ENCODE peak calls at places on chromosomes 13 and 19, in five cellular contexts. X is activated CD4-positive, alpha-beta T cell treated with anti-CD3 and anti-CD28 coated beads for 1 hour; V is CD8-positive, alpha-beta T cell; B is B cell; T is testis. M is an unnamed sample.
A peak's percentile ranks its signal among the peaks of the same experiment; 100 is the strongest.

GRCh38 chr13:53342623-53343022 is 314.0 kb downstream of the OLFM4 start:
- DNase-seq in V (no peak), X (no peak), B (no peak), T (no peak), M (no peak)

GRCh38 chr19:23470873-23471555 is 75.7 kb upstream of the ZNF91 start:
- DNase-seq in V (no peak), X (no peak), B (no peak), T (no peak), M (no peak)

GRCh38 chr13:114319441-114319871 is 5.2 kb downstream of the CHAMP1 start:
- DNase-seq in T (no peak), B (no peak), X (no peak), V (no peak), M (no peak)

GRCh38 chr13:33218020-33218419 is 67.5 kb downstream of the STARD13 start:
- DNase-seq in B (no peak), T (no peak), X (no peak), V (no peak), M (no peak)

GRCh38 chr19:6828306-6828697 is 55.8 kb downstream of the VAV1 start:
- DNase-seq in X (no peak), T (no peak), B (no peak), V (no peak), M (no peak)

GRCh38 chr13:26921918-26922317 is 161.3 kb upstream of the GPR12 start:
- DNase-seq in T (no peak), X (no peak), V (no peak), B (no peak), M (no peak)

GRCh38 chr19:6412111-6412999 is 12.3 kb downstream of the KHSRP start:
- DNase-seq in X (no peak), V (peak; percentile 34), B (no peak), T (peak; percentile 36), M (peak; percentile 66)

GRCh38 chr19:8536282-8536681 is 22.3 kb upstream of the ZNF414 start:
- DNase-seq in B (no peak), X (no peak), V (no peak), T (no peak), M (no peak)

GRCh38 chr13:39499580-39499979 is 103.4 kb downstream of the LHFPL6 start:
- DNase-seq in V (no peak), X (no peak), B (no peak), T (no peak), M (no peak)

GRCh38 chr13:45078003-45078402 is 42.3 kb upstream of the GTF2F2 start:
- DNase-seq in V (no peak), B (no peak), X (no peak), T (no peak), M (no peak)

GRCh38 chr19:16654151-16654550 is 5.8 kb downstream of the SMIM7 start:
- DNase-seq in X (no peak), V (no peak), B (no peak), T (peak; percentile 56), M (no peak)

GRCh38 chr19:29122185-29122584 is 90.8 kb downstream of the UQCRFS1 start:
- DNase-seq in T (no peak), B (no peak), X (no peak), V (no peak), M (no peak)

GRCh38 chr19:19535311-19536191 is 2.5 kb upstream of the CILP2 start:
- DNase-seq in X (no peak), V (no peak), T (no peak), B (no peak), M (no peak)

GRCh38 chr19:55251296-55252081 is 7.3 kb downstream of the PPP6R1 start:
- DNase-seq in V (no peak), B (peak; percentile 56), X (peak; percentile 16), T (no peak), M (peak; percentile 52)

GRCh38 chr19:35349614-35350521 is 2.2 kb downstream of the FFAR1 start:
- DNase-seq in B (no peak), V (no peak), T (no peak), X (no peak), M (peak; percentile 13)

GRCh38 chr13:33796095-33796494 is 21.9 kb upstream of the RFC3 start:
- DNase-seq in V (no peak), B (no peak), X (no peak), T (no peak), M (no peak)

GRCh38 chr13:96018135-96018534 is 35.1 kb downstream of the UGGT2 start:
- DNase-seq in V (no peak), B (no peak), X (no peak), T (no peak), M (no peak)

GRCh38 chr13:40164137-40164536 is 502.3 kb downstream of the FOXO1 start:
- DNase-seq in B (no peak), V (no peak), T (no peak), X (no peak), M (no peak)

GRCh38 chr13:39515231-39515630 is 87.8 kb downstream of the LHFPL6 start:
- DNase-seq in X (no peak), V (no peak), B (no peak), T (no peak), M (no peak)

GRCh38 chr13:41458187-41458938 is 1.0 kb downstream of the RGCC start:
- DNase-seq in X (peak; percentile 41), V (peak; percentile 30), T (no peak), B (peak; percentile 43), M (peak; percentile 35)

GRCh38 chr13:27535546-27535945 is 84.8 kb downstream of the LNX2 start:
- DNase-seq in T (no peak), V (no peak), B (no peak), X (no peak), M (no peak)

GRCh38 chr13:30615851-30616311 is 1.8 kb upstream of the USPL1 start:
- DNase-seq in T (no peak), B (no peak), V (no peak), X (no peak), M (no peak)

M was measured in GM10248.